ENCODE peak calls at places on chromosomes 16 and 17, in five cellular contexts. L, M, G, I and H are unnamed samples.

GRCh38 chr17:20771104-20771503 is 191.6 kb downstream of the CDRT15L2 start:
- DNase-seq in G (no peak), L (no peak), M (no peak), I (no peak), H (no peak)

GRCh38 chr17:63697341-63698286 is 2.3 kb downstream of the LIMD2 start:
- DNase-seq in I (peak; percentile 89), L (peak; percentile 47), G (peak; percentile 69), M (peak; percentile 81), H (peak; percentile 74)

GRCh38 chr17:35191001-35191695 is 3.0 kb downstream of the SLC35G3 start:
- DNase-seq in L (no peak), G (no peak), M (no peak), I (no peak), H (no peak)

GRCh38 chr17:72566671-72567484 is 446.1 kb downstream of the SOX9 start:
- DNase-seq in L (no peak), G (no peak), I (no peak), M (no peak), H (no peak)

GRCh38 chr17:45096141-45096540 is 35.0 kb downstream of the NMT1 start:
- DNase-seq in I (no peak), M (no peak), L (no peak), G (no peak), H (peak; percentile 61)

GRCh38 chr16:31129568-31130335 is 5.8 kb downstream of the PRSS8 start:
- DNase-seq in M (peak; percentile 91), G (peak; percentile 68), I (no peak), L (no peak), H (no peak)

GRCh38 chr16:81567987-81568748 is 123.6 kb downstream of the CMIP start:
- DNase-seq in G (no peak), M (no peak), I (no peak), L (peak; percentile 97), H (peak; percentile 78)

GRCh38 chr16:56871172-56871593 is 6.2 kb downstream of the SLC12A3 start:
- DNase-seq in G (no peak), L (peak; percentile 70), M (no peak), I (no peak), H (peak; percentile 12)

GRCh38 chr16:31298958-31299357 is 39.2 kb downstream of the ITGAM start:
- DNase-seq in L (no peak), M (no peak), G (no peak), I (no peak), H (peak; percentile 4)

GRCh38 chr16:55730115-55730514 is 74.3 kb downstream of the SLC6A2 start:
- DNase-seq in L (no peak), I (no peak), M (no peak), G (no peak), H (no peak)

GRCh38 chr17:82972836-82973372 is 106.5 kb upstream of the METRNL start:
- DNase-seq in L (no peak), I (no peak), M (peak; percentile 43), G (peak; percentile 22), H (no peak)

GRCh38 chr16:81374514-81374913 is 59.8 kb downstream of the GAN start:
- DNase-seq in G (no peak), L (no peak), M (no peak), I (no peak), H (no peak)

GRCh38 chr16:12141556-12141955 is 165.0 kb downstream of the SNX29 start:
- DNase-seq in M (no peak), I (no peak), L (no peak), G (no peak), H (peak; percentile 36)

GRCh38 chr16:3094289-3095027 is 4.6 kb downstream of the ZSCAN10 start:
- DNase-seq in L (peak; percentile 64), I (peak; percentile 55), G (no peak), M (no peak), H (peak; percentile 54)

GRCh38 chr16:2483160-2483559 is 8.2 kb downstream of the TBC1D24 start:
- DNase-seq in L (no peak), I (no peak), M (no peak), G (no peak), H (no peak)

GRCh38 chr17:41416478-41416877 is 7.9 kb downstream of the KRT37 start:
- DNase-seq in I (no peak), L (no peak), G (no peak), M (no peak), H (no peak)

GRCh38 chr17:41413353-41413752 is 11.0 kb downstream of the KRT37 start:
- DNase-seq in M (no peak), G (peak; percentile 84), L (no peak), I (no peak), H (peak; percentile 20)

GRCh38 chr17:41415833-41416335 is 8.5 kb downstream of the KRT37 start:
- DNase-seq in L (peak; percentile 74), M (no peak), I (no peak), G (no peak), H (no peak)

GRCh38 chr17:41415411-41415810 is 9.0 kb downstream of the KRT37 start:
- DNase-seq in I (no peak), G (no peak), M (no peak), L (no peak), H (no peak)

GRCh38 chr17:41413982-41414381 is 10.4 kb downstream of the KRT37 start:
- DNase-seq in M (no peak), I (no peak), L (no peak), G (no peak), H (no peak)
- H3K4me1 ChIP-seq in M (no peaks in the 10 kb centered on the region), I (peaks cover 3% of the 10 kb centered on the region), L (peaks cover 5% of the 10 kb centered on the region), G (peaks cover 1% of the 10 kb centered on the region), H (peaks cover 27% of the 10 kb centered on the region)

DNA sequence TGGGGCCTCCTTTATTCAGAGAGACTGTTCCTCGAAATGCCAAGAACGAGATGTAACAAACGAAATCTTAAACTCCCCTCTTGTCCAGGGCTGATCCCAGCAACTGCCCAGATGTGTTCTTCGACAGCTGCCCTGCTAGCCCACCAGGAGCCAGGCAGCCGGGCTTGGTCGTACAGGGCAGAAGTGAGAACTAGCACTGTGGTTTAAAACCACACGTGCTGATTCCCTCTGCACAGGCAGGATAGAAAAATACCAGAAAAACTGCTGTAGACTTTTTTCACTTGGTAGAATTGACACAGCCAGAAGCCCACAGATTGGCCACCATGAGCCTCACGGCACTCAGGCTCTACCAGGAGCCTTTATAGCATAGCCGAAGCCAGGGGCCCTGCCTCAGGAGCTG is 33.1 kb downstream of the PLD6 start:
- DNase-seq in I (no peak), M (no peak), G (no peak), L (no peak), H (no peak)
- H3K4me1 ChIP-seq in I (peaks cover 61% of the 10 kb centered on the region), M (peaks cover 37% of the 10 kb centered on the region), G (peaks cover 9% of the 10 kb centered on the region), L (no peaks in the 10 kb centered on the region), H (no peaks in the 10 kb centered on the region)

DNA sequence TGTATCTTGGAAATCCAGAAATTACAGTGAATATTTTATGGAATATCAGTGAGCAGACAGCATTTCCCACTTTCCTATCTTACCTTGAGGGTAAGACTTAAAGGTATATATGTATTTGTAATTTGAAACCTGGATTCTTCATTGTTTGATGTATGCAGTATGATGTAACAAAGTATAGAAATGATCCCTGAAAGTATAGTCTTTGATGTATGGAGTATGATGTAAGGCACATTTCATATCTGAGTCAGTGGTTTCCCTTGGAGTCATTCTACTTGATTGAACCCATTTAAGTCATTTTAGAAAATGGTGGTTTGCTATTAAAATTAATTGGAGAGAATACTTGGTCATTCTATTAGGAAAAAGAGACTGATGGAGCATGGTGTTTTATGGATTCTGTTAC is 10.1 kb downstream of the AMZ2 start:
- DNase-seq in I (no peak), G (no peak), L (no peak), M (no peak), H (no peak)
- H3K4me1 ChIP-seq in I (peaks cover 79% of the 10 kb centered on the region), G (no peaks in the 10 kb centered on the region), L (no peaks in the 10 kb centered on the region), M (peaks cover 8% of the 10 kb centered on the region), H (no peaks in the 10 kb centered on the region)

GRCh38 chr16:67463691-67464090 is 17.3 kb downstream of the ATP6V0D1 start:
- DNase-seq in G (no peak), I (no peak), L (no peak), M (no peak), H (no peak)

GRCh38 chr16:67463059-67463458 is 17.9 kb downstream of the ATP6V0D1 start:
- DNase-seq in M (no peak), I (no peak), G (no peak), L (no peak), H (no peak)

GRCh38 chr16:67464565-67464964 is 16.4 kb downstream of the ATP6V0D1 start:
- DNase-seq in G (no peak), I (no peak), M (no peak), L (peak; percentile 82), H (no peak)

GRCh38 chr16:67468731-67469130 is 12.2 kb downstream of the ATP6V0D1 start:
- DNase-seq in G (no peak), M (no peak), I (no peak), L (no peak), H (no peak)

GRCh38 chr16:67466581-67466980 is 14.4 kb downstream of the ATP6V0D1 start:
- DNase-seq in L (no peak), G (no peak), I (no peak), M (no peak), H (no peak)
- H3K4me1 ChIP-seq in L (peaks cover 52% of the 10 kb centered on the region), G (peaks cover 32% of the 10 kb centered on the region), I (peaks cover 16% of the 10 kb centered on the region), M (peaks cover 54% of the 10 kb centered on the region), H (peaks cover 5% of the 10 kb centered on the region)

DNA sequence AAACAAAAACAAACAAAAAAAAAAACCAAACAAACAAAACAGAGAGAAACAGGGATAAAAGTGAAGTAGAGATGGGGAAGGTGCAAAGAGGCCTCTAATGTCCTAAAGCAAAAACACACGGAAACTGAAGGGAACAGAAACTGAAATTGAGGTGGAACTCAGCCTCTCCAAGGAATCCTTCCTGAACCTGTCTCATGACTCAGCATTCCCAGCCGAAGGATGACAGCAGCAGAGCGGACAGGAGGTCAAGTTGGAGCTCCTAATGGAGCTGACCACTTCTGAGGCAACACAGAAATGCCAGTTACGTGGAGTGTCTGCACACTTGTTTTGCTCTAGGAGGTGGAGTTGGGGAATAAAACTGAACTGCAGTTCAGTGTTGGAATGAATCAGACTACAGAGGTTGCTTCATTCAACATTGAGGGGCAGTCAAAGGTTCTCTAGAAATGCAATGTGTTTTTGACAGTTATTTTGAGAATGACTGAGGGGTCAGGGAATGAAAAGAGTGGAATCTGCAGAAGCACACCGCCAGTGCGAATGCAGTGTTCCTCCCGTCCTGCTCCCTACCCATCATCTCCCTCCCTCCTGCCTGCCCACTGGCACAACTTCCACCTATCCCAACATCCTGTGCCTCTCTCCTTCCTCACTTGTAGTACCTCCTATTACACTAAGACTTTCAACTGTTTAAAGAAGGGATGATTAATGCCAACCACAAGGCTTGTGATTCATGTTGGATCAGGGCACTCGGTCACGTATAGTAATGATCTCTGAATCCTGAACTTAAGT is 6.3 kb downstream of the UBE2O start:
- DNase-seq in G (peak; percentile 61), M (no peak), L (peak; percentile 72), I (no peak), H (peak; percentile 98)
- H3K4me1 ChIP-seq in G (peaks cover 15% of the 10 kb centered on the region), M (peaks cover 30% of the 10 kb centered on the region), L (peaks cover under 1% of the 10 kb centered on the region), I (peaks cover 34% of the 10 kb centered on the region), H (peaks cover 86% of the 10 kb centered on the region)

GRCh38 chr17:31915456-31916100 is 14.1 kb upstream of the UTP6 start:
- DNase-seq in I (no peak), L (no peak), G (no peak), M (no peak), H (no peak)
- H3K4me1 ChIP-seq in I (no peaks in the 10 kb centered on the region), L (no peaks in the 10 kb centered on the region), G (no peaks in the 10 kb centered on the region), M (no peaks in the 10 kb centered on the region), H (no peaks in the 10 kb centered on the region)

DNA sequence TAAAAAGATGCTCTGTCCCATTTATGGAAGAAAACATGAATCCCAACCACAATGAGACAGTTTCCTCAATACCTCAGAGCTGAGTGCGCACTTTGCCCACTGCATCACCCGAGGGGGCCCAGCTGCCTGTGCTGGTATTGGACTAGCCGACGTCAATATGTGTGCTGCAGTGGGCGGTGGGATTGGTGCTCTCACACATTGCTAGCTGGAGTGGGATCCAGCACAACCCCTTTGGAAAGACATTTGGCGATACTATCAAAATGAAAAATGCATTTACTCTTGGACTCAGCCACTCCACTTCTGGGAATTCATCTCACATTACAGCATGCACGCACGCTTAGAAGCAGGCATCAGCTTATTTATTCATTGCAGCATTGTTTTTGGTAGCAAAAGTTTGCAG is 289.2 kb upstream of the FOXF1 start:
- DNase-seq in L (no peak), G (no peak), M (no peak), I (no peak), H (no peak)
- H3K4me1 ChIP-seq in L (no peaks in the 10 kb centered on the region), G (peaks cover 2% of the 10 kb centered on the region), M (peaks cover 9% of the 10 kb centered on the region), I (no peaks in the 10 kb centered on the region), H (peaks cover 15% of the 10 kb centered on the region)

GRCh38 chr17:77461277-77462057 is 320.7 kb downstream of the SEC14L1 start:
- DNase-seq in M (no peak), G (no peak), I (no peak), L (no peak), H (no peak)
- H3K4me1 ChIP-seq in M (peaks cover 65% of the 10 kb centered on the region), G (peaks cover 22% of the 10 kb centered on the region), I (peaks cover 95% of the 10 kb centered on the region), L (peaks cover 23% of the 10 kb centered on the region), H (peaks cover 12% of the 10 kb centered on the region)